ENCODE peak calls at places on chromosome 2, in six cellular contexts. One of them, this sample, is unnamed.

GRCh38 chr2:38190542-38191218 is 114.7 kb upstream of the CYP1B1 start:
- DNase-seq in kidney epithelial cell: no peak
- DNase-seq in cardiac fibroblast: peak
- DNase-seq in bronchial epithelial cell: no peak
- DNase-seq in neural crest cell: no peak
- DNase-seq in natural killer cell: no peak
- DNase-seq in this sample: no peak

GRCh38 chr2:64312622-64312948 is 141.4 kb upstream of the LGALSL start:
- DNase-seq in bronchial epithelial cell: no peak
- DNase-seq in natural killer cell: no peak
- DNase-seq in kidney epithelial cell: no peak
- DNase-seq in neural crest cell: no peak
- DNase-seq in cardiac fibroblast: no peak
- DNase-seq in this sample: no peak

GRCh38 chr2:19321946-19322345 is 36.5 kb downstream of the OSR1 start:
- DNase-seq in bronchial epithelial cell: no peak
- DNase-seq in neural crest cell: no peak
- DNase-seq in kidney epithelial cell: peak
- DNase-seq in cardiac fibroblast: peak
- DNase-seq in natural killer cell: no peak
- DNase-seq in this sample: no peak

GRCh38 chr2:26521054-26521912 is 43.4 kb upstream of the OTOF start:
- DNase-seq in bronchial epithelial cell: no peak
- DNase-seq in kidney epithelial cell: no peak
- DNase-seq in cardiac fibroblast: peak
- DNase-seq in natural killer cell: no peak
- DNase-seq in neural crest cell: peak
- DNase-seq in this sample: no peak

GRCh38 chr2:68853035-68853434 is 18.2 kb downstream of the BMP10 start:
- DNase-seq in natural killer cell: no peak
- DNase-seq in bronchial epithelial cell: no peak
- DNase-seq in neural crest cell: no peak
- DNase-seq in kidney epithelial cell: no peak
- DNase-seq in cardiac fibroblast: no peak
- DNase-seq in this sample: no peak

GRCh38 chr2:1407950-1408695 is 5.1 kb upstream of the TPO start:
- DNase-seq in natural killer cell: no peak
- DNase-seq in neural crest cell: no peak
- DNase-seq in cardiac fibroblast: no peak
- DNase-seq in kidney epithelial cell: no peak
- DNase-seq in bronchial epithelial cell: no peak
- DNase-seq in this sample: no peak

GRCh38 chr2:111100087-111100764 is 20.5 kb upstream of the BCL2L11 start:
- DNase-seq in natural killer cell: no peak
- DNase-seq in bronchial epithelial cell: no peak
- DNase-seq in kidney epithelial cell: no peak
- DNase-seq in neural crest cell: no peak
- DNase-seq in cardiac fibroblast: no peak
- DNase-seq in this sample: no peak

GRCh38 chr2:206040525-206040924 is 45.4 kb downstream of the INO80D start:
- DNase-seq in bronchial epithelial cell: no peak
- DNase-seq in neural crest cell: no peak
- DNase-seq in cardiac fibroblast: no peak
- DNase-seq in natural killer cell: no peak
- DNase-seq in kidney epithelial cell: no peak
- DNase-seq in this sample: no peak

GRCh38 chr2:155842103-155842502 is 490.4 kb downstream of the NR4A2 start:
- DNase-seq in bronchial epithelial cell: peak
- DNase-seq in natural killer cell: no peak
- DNase-seq in neural crest cell: no peak
- DNase-seq in cardiac fibroblast: peak
- DNase-seq in kidney epithelial cell: no peak
- DNase-seq in this sample: no peak

GRCh38 chr2:8457092-8457481 is 224.8 kb upstream of the ID2 start:
- DNase-seq in kidney epithelial cell: no peak
- DNase-seq in neural crest cell: no peak
- DNase-seq in bronchial epithelial cell: no peak
- DNase-seq in natural killer cell: no peak
- DNase-seq in cardiac fibroblast: no peak
- DNase-seq in this sample: no peak

DNA sequence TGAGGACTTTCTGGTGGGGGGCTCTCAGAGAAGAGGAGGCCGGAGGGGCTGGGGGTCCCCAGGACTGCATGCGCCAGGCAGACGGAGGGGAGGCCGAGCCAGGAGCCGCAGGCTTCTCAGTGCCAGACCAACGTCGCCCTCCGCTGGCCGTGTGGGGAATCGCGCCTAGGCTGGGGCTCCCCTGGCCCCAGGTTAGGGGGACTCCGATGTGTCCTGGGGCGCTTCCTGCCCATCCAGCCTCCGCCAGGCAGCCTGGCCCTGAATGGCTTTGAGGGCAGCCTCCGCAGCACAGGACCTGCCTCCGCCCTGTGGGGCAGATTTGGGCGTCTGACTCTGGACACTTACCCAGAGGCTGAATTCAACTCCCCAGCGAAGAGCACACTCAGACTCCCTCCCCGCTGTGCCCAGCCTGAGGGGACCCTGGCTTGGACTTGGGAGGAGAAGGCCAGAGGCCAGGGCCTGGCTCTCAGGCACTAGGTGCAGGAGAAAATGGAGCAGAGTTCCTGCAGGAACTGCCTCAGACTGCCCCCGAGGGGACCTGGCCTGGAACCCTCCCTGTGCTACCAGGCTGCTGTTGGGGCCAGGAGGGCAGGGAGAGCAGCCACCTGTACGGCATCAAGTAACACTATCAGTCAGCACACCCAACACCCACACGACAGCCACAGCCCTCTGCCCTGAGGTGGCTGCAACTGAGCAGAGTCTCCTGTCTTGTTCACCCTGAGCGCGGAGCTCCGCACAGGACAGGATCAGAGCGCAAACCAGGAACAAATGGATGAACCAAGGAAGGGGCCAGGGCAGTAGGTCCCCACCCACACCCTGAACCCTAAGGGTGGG is 621 bp upstream of the TEKT4 start:
- DNase-seq in natural killer cell: no peak
- DNase-seq in bronchial epithelial cell: no peak
- DNase-seq in cardiac fibroblast: no peak
- DNase-seq in kidney epithelial cell: no peak
- DNase-seq in neural crest cell: no peak
- DNase-seq in this sample: no peak
- TF ChIP-seq CTCF in natural killer cell: no peak
- TF ChIP-seq CTCF in bronchial epithelial cell: peak
- TF ChIP-seq CTCF in cardiac fibroblast: peak
- TF ChIP-seq CTCF in kidney epithelial cell: peak
- TF ChIP-seq CTCF in neural crest cell: peak
- TF ChIP-seq CTCF in this sample: peak

GRCh38 chr2:190328748-190329147 is 9.1 kb upstream of the HIBCH start:
- DNase-seq in bronchial epithelial cell: peak
- DNase-seq in kidney epithelial cell: no peak
- DNase-seq in cardiac fibroblast: peak
- DNase-seq in neural crest cell: no peak
- DNase-seq in natural killer cell: no peak
- DNase-seq in this sample: no peak
- TF ChIP-seq CTCF in bronchial epithelial cell: peak
- TF ChIP-seq CTCF in kidney epithelial cell: peak
- TF ChIP-seq CTCF in cardiac fibroblast: no peak
- TF ChIP-seq CTCF in neural crest cell: peak
- TF ChIP-seq CTCF in natural killer cell: no peak
- TF ChIP-seq CTCF in this sample: no peak

DNA sequence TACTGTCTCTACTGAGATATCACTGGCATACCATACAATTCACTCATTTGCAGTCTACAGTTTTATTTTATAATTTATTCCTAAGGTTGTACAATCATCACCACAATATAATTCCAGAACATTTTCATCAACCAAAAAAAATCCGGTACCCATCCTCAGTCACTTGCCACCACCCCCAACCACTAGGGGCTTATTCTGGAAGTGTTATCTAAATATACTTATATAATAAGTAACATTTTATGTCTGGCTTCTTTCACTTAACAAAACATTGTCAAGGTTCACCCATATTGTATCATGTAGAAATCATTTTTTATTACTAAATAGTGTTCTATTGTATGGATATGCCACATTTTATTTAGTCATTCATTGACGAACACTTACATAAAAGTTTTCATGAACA is 440.8 kb downstream of the RNF144A start:
- DNase-seq in bronchial epithelial cell: no peak
- DNase-seq in natural killer cell: no peak
- DNase-seq in neural crest cell: no peak
- DNase-seq in kidney epithelial cell: no peak
- DNase-seq in cardiac fibroblast: no peak
- DNase-seq in this sample: no peak
- TF ChIP-seq CTCF in bronchial epithelial cell: no peak
- TF ChIP-seq CTCF in natural killer cell: no peak
- TF ChIP-seq CTCF in neural crest cell: no peak
- TF ChIP-seq CTCF in kidney epithelial cell: no peak
- TF ChIP-seq CTCF in cardiac fibroblast: no peak
- TF ChIP-seq CTCF in this sample: peak

DNA sequence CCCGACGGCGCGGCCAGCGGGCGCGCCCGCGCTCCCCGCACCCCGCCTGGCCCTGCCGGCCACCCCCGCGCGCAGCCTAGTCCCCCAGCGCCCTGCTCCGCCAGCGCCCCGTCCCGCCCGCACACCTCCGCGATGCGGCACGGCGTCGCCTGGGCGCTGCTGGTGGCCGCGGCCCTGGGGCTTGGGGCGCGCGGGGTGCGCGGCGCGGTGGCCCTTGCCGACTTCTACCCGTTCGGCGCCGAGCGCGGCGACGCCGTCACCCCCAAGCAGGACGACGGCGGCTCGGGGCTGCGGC is 235 bp downstream of the SNED1 start:
- DNase-seq in kidney epithelial cell: no peak
- DNase-seq in bronchial epithelial cell: no peak
- DNase-seq in neural crest cell: no peak
- DNase-seq in cardiac fibroblast: no peak
- DNase-seq in natural killer cell: no peak
- DNase-seq in this sample: no peak
- TF ChIP-seq CTCF in kidney epithelial cell: no peak
- TF ChIP-seq CTCF in bronchial epithelial cell: no peak
- TF ChIP-seq CTCF in neural crest cell: no peak
- TF ChIP-seq CTCF in cardiac fibroblast: no peak
- TF ChIP-seq CTCF in natural killer cell: no peak
- TF ChIP-seq CTCF in this sample: no peak

DNA sequence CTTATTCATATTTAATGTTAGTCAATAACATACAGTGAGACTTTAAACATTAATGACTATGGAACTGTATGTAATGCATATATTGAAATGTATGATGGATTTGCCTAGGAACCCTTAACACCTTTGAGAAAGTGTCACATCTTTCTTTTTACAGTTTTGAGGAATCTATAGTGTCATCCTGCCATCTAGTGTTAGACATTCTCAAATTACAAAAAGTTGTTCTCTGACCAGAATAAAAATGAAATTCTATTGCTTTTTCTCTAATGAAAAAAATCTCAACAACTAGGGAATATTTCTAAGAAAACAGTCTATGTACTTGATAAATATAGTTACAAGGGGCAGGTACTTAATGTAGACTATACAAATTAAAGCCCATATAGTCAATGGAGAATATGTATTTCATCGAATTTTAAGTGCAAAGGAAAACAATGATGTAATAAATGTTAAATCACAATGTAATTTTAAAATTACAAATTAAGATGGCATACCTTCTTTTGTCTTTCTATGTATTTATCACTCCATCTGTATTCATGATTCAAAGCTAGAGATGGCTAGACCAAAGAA is 5.1 kb upstream of the CALCRL start:
- DNase-seq in cardiac fibroblast: peak
- DNase-seq in bronchial epithelial cell: peak
- DNase-seq in kidney epithelial cell: no peak
- DNase-seq in neural crest cell: no peak
- DNase-seq in natural killer cell: no peak
- DNase-seq in this sample: no peak
- TF ChIP-seq CTCF in cardiac fibroblast: peak
- TF ChIP-seq CTCF in bronchial epithelial cell: peak
- TF ChIP-seq CTCF in kidney epithelial cell: no peak
- TF ChIP-seq CTCF in neural crest cell: peak
- TF ChIP-seq CTCF in natural killer cell: peak
- TF ChIP-seq CTCF in this sample: peak

DNA sequence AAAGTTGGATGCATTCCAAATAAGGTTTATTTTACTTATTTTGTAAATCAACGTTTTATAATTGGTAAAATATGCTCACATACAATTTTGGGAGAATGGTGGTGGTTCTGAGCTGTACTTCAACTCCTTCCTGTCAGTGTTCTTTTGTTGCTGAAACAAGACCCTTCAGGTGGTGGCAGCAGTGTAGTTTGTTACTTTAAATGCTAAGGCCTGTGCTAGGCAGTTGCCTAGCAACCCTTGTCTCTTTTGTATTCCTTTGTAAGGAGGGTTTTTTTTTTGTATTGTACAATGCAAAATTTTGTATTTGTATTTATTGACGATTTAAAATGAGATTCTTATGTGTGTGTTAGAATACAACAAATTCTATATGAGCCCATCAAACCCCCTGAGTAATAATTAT is 166.0 kb upstream of the FAM98A start:
- DNase-seq in natural killer cell: no peak
- DNase-seq in kidney epithelial cell: no peak
- DNase-seq in neural crest cell: no peak
- DNase-seq in bronchial epithelial cell: no peak
- DNase-seq in cardiac fibroblast: no peak
- DNase-seq in this sample: no peak
- TF ChIP-seq CTCF in natural killer cell: no peak
- TF ChIP-seq CTCF in kidney epithelial cell: no peak
- TF ChIP-seq CTCF in neural crest cell: no peak
- TF ChIP-seq CTCF in bronchial epithelial cell: no peak
- TF ChIP-seq CTCF in cardiac fibroblast: no peak
- TF ChIP-seq CTCF in this sample: no peak

GRCh38 chr2:219628986-219629901 is 1.8 kb downstream of the SLC4A3 start:
- DNase-seq in natural killer cell: no peak
- DNase-seq in bronchial epithelial cell: no peak
- DNase-seq in cardiac fibroblast: no peak
- DNase-seq in kidney epithelial cell: no peak
- DNase-seq in neural crest cell: no peak
- DNase-seq in this sample: no peak

GRCh38 chr2:219628235-219628985 is 980 bp downstream of the SLC4A3 start:
- DNase-seq in natural killer cell: no peak
- DNase-seq in bronchial epithelial cell: no peak
- DNase-seq in neural crest cell: no peak
- DNase-seq in kidney epithelial cell: no peak
- DNase-seq in cardiac fibroblast: no peak
- DNase-seq in this sample: no peak

GRCh38 chr2:219625179-219625578 is 2.3 kb upstream of the SLC4A3 start:
- DNase-seq in cardiac fibroblast: no peak
- DNase-seq in kidney epithelial cell: no peak
- DNase-seq in neural crest cell: no peak
- DNase-seq in natural killer cell: no peak
- DNase-seq in bronchial epithelial cell: no peak
- DNase-seq in this sample: no peak

GRCh38 chr2:219626540-219626939 is 890 bp upstream of the SLC4A3 start:
- DNase-seq in neural crest cell: no peak
- DNase-seq in cardiac fibroblast: no peak
- DNase-seq in natural killer cell: no peak
- DNase-seq in bronchial epithelial cell: no peak
- DNase-seq in kidney epithelial cell: no peak
- DNase-seq in this sample: no peak

GRCh38 chr2:219627105-219628100 is at the start of gene SLC4A3:
- DNase-seq in bronchial epithelial cell: no peak
- DNase-seq in natural killer cell: no peak
- DNase-seq in cardiac fibroblast: peak
- DNase-seq in neural crest cell: no peak
- DNase-seq in kidney epithelial cell: no peak
- DNase-seq in this sample: peak
- TF ChIP-seq CTCF in bronchial epithelial cell: no peak
- TF ChIP-seq CTCF in natural killer cell: no peak
- TF ChIP-seq CTCF in cardiac fibroblast: no peak
- TF ChIP-seq CTCF in neural crest cell: peak
- TF ChIP-seq CTCF in kidney epithelial cell: peak
- TF ChIP-seq CTCF in this sample: peak